ENCODE peak calls at places on chromosome 11, in five cellular contexts. P is astrocyte of the spinal cord, E is stomach, O is left ventricle myocardium inferior, J is brain microvascular endothelial cell. W is an unnamed sample.

GRCh38 chr11:100525197-100525596 is 161.9 kb upstream of the ARHGAP42 start:
- DNase-seq in O (no peak), P (no peak), J (no peak), E (no peak), W (no peak)

GRCh38 chr11:116384407-116384806 is 388.4 kb downstream of the BUD13 start:
- DNase-seq in E (no peak), P (no peak), J (no peak), O (no peak), W (no peak)

GRCh38 chr11:11311169-11311568 is 41.9 kb downstream of the CSNK2A3 start:
- DNase-seq in J (no peak), P (no peak), O (no peak), E (no peak), W (no peak)

GRCh38 chr11:532512-533048 is 2.8 kb downstream of the HRAS start:
- DNase-seq in E (no peak), J (no peak), P (no peak), O (no peak), W (no peak)

GRCh38 chr11:17608830-17609229 is 61.8 kb downstream of the OTOG start:
- DNase-seq in J (no peak), P (no peak), E (no peak), O (no peak), W (no peak)

GRCh38 chr11:65918211-65919150 is at the start of gene C11orf68:
- DNase-seq in O (no peak), E (peak; percentile 33), J (no peak), P (no peak), W (no peak)

GRCh38 chr11:36333897-36334296 is 37.8 kb downstream of the PRR5L start:
- DNase-seq in J (peak; percentile 72), E (no peak), P (peak; percentile 38), O (no peak), W (no peak)

GRCh38 chr11:117300773-117301172 is 9.6 kb downstream of the BACE1-AS start:
- DNase-seq in P (no peak), J (no peak), O (no peak), E (no peak), W (no peak)

GRCh38 chr11:44030276-44030932 is 17.4 kb upstream of the ACCSL start:
- DNase-seq in E (no peak), O (peak; percentile 44), P (peak; percentile 10), J (peak; percentile 72), W (no peak)

GRCh38 chr11:10659339-10660216 is 34.0 kb downstream of the IRAG1 start:
- DNase-seq in E (no peak), O (no peak), J (peak; percentile 86), P (peak; percentile 91), W (peak; percentile 87)

GRCh38 chr11:46315783-46316563 is 31.3 kb upstream of the DGKZ start:
- DNase-seq in E (peak; percentile 80), O (peak; percentile 64), J (no peak), P (no peak), W (no peak)

GRCh38 chr11:62505784-62506145 is 40.8 kb downstream of the AHNAK start:
- DNase-seq in J (no peak), O (no peak), P (no peak), E (no peak), W (no peak)
- H3K4me3 ChIP-seq in J (peak overlapping the region; percentile 38), O (peak overlapping the region; percentile 55), P (peak overlapping the region; percentile 15), E (peak overlapping the region; percentile 23), W (no peak overlapping the region)

GRCh38 chr11:126029237-126029636 is 33.4 kb downstream of the CDON start:
- DNase-seq in O (no peak), J (no peak), P (no peak), E (no peak), W (no peak)

GRCh38 chr11:126025822-126026221 is 36.8 kb downstream of the CDON start:
- DNase-seq in P (no peak), O (no peak), J (no peak), E (no peak), W (no peak)

GRCh38 chr11:126026579-126026978 is 36.1 kb downstream of the CDON start:
- DNase-seq in E (no peak), O (no peak), J (no peak), P (no peak), W (no peak)

GRCh38 chr11:126029805-126030204 is 32.9 kb downstream of the CDON start:
- DNase-seq in P (no peak), E (no peak), O (no peak), J (no peak), W (no peak)

DNA sequence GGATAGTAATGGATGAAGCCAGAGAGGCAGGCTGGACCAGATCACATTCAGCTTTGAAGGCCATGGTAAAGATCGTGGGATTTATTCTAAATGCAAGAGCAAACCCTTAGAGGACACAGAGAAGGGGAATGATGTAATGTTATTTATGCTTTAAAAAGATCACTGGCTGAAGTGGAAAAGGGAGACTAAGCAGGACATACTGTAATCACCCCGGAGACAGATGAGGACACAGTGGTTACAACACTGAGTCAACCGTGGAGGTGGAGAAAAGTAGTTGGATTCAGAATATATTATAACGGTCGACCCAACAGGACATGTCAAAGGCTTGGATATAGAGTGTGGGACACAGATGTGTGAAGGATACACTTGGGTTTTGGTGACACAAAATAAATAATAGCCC is 38.5 kb downstream of the CDON start:
- DNase-seq in O (no peak), P (no peak), J (no peak), E (no peak), W (no peak)
- TF ChIP-seq CTCF in O (no peak), P (no peak), J (no peak), E (no peak), W (no peak)

DNA sequence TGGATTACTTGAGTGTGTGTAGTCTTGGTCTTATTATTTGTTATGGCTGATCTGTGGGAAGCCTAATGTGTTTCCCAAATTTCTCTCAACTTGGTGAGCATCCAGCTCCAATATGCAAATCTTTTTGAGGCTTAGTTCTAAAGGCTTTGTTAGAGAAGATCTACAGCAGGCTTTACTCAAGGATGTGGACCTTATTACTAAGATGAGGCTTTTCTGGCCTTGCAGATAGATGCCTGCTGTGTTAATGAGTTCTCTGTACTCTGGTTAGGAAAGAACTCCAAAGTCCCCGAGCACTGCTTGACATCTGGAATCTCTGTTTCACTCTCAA is 24.1 kb downstream of the MYEOV start:
- DNase-seq in E (no peak), P (no peak), J (no peak), O (no peak), W (no peak)
- H3K4me3 ChIP-seq in E (no peak overlapping the region), P (no peak overlapping the region), J (no peak overlapping the region), O (no peak overlapping the region), W (no peak overlapping the region)

GRCh38 chr11:78759067-78759466 is 184.4 kb upstream of the NARS2 start:
- DNase-seq in J (no peak), E (no peak), O (no peak), P (no peak), W (no peak)
- TF ChIP-seq CTCF in J (no peak), E (no peak), O (no peak), P (no peak), W (peak; percentile 31)

GRCh38 chr11:78138281-78138680 is 1.1 kb downstream of the ALG8 start:
- DNase-seq in O (no peak), E (no peak), J (no peak), P (no peak), W (no peak)
- H3K4me3 ChIP-seq in O (peak overlapping the region; percentile 75), E (no peak overlapping the region), J (peak overlapping the region; percentile 87), P (peak overlapping the region; percentile 99), W (peak overlapping the region; percentile 87)

DNA sequence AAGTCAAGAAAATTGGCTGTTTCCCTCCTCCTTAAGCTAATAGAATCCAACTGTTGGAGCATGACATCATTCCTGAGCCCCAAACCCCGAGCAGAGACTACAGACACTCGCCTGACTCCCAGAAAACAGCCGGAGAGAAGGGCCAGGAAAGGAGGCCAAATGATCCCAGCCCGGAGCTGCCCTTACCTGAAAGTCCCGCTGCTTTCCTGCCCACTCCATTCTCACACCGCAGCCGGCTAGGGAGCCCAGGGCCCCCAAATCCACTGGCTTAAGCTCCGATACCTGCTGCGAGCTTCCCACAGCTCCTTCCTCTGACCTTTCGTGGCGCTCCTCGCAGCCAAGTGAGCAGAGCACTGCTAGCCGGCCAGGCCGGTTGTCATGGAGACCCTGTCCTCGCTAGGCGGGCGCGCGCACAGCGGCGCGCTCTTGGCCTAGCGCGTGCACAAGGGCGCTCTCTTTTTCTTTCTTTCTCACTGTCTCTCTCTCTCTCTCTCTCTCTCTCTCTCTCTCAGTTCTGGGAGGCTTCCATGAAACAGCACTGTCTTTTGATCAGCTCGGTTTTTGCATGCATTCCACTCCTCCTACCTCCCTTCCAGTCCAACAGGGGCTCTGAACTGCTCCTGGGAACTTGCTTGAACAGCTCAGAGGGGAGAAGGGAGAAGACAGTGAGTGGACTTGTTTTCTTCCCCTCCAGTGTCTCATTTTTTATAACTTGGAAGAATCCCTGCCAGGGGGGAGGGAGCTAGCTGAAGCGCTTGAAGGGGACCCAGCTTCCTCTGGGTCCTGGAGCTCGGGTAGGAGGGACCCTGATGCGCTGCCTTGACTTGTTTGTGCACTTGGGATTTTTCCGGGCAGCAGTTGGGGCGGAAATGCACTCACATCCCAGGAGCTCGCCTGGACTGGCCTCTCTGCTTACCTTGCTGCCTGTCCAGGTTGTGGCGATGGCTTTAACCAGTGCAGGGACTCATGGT is 100.4 kb upstream of the AKIP1 start:
- DNase-seq in E (peak; percentile 84), J (peak; percentile 71), O (peak; percentile 81), P (peak; percentile 89), W (peak; percentile 61)
- TF ChIP-seq CTCF in E (no peak), J (peak; percentile 1), O (no peak), P (no peak), W (no peak)